ENCODE peak calls at places on chromosomes 13 and 19, in nine cellular contexts. D is hepatocyte, Q is HCT116, L is neuronal stem cell, B is lung, R is heart right ventricle, E is GM23338, F is H9, P is cardiac muscle cell. U is an unnamed sample.

GRCh38 chr19:38917921-38918491 is 6.0 kb upstream of the CCER2 start:
- DNase-seq in D (peak; percentile 43), Q (no peak), L (no peak), B (no peak), R (no peak), E (peak; percentile 36), F (no peak), P (peak; percentile 19), U (no peak)

GRCh38 chr13:74134226-74134776 is at the start of gene KLF12:
- DNase-seq in D (peak; percentile 95), Q (peak; percentile 60), L (peak; percentile 82), B (peak; percentile 88), R (peak; percentile 85), E (peak; percentile 85), F (peak; percentile 91), P (peak; percentile 96), U (peak; percentile 81)

GRCh38 chr13:39684531-39685137 is 29.2 kb downstream of the COG6 start:
- DNase-seq in D (peak; percentile 69), Q (peak; percentile 15), L (peak; percentile 5), B (no peak), R (no peak), E (peak; percentile 72), F (no peak), P (peak; percentile 62), U (peak; percentile 14)

GRCh38 chr19:20039203-20039723 is at the start of gene ZNF682:
- DNase-seq in D (peak; percentile 98), Q (no peak), L (peak; percentile 95), B (peak; percentile 96), R (peak; percentile 93), E (peak; percentile 100), F (peak; percentile 97), P (peak; percentile 98), U (peak; percentile 92)

GRCh38 chr13:63304497-63304896 is 1888.8 kb upstream of the PCDH20 start:
- DNase-seq in D (no peak), Q (no peak), L (no peak), B (no peak), R (no peak), E (no peak), F (no peak), P (no peak), U (no peak)

GRCh38 chr19:10961073-10961762 is 388 bp downstream of the SMARCA4 start:
- DNase-seq in D (no peak), Q (no peak), L (peak; percentile 53), B (no peak), R (no peak), E (peak; percentile 76), F (peak; percentile 57), P (peak; percentile 60), U (no peak)

GRCh38 chr13:94073006-94073744 is 406.3 kb downstream of the DCT start:
- DNase-seq in D (no peak), Q (no peak), L (no peak), B (no peak), R (no peak), E (peak; percentile 14), F (no peak), P (peak; percentile 12), U (no peak)

GRCh38 chr19:21835810-21836444 is at the start of gene ZNF43:
- DNase-seq in D (peak; percentile 96), Q (no peak), L (peak; percentile 92), B (peak; percentile 97), R (peak; percentile 96), E (peak; percentile 99), F (peak; percentile 96), P (peak; percentile 95), U (peak; percentile 84)

GRCh38 chr13:21048901-21049655 is 12.3 kb downstream of the LATS2 start:
- DNase-seq in D (no peak), Q (no peak), L (no peak), B (no peak), R (no peak), E (peak; percentile 85), F (no peak), P (no peak), U (no peak)

GRCh38 chr13:21047591-21048282 is 13.6 kb downstream of the LATS2 start:
- DNase-seq in D (no peak), Q (no peak), L (no peak), B (no peak), R (no peak), E (no peak), F (no peak), P (no peak), U (no peak)

GRCh38 chr13:21046203-21046602 is 15.2 kb downstream of the LATS2 start:
- DNase-seq in D (no peak), Q (no peak), L (no peak), B (no peak), R (no peak), E (no peak), F (no peak), P (no peak), U (no peak)

GRCh38 chr13:21045101-21045500 is 16.3 kb downstream of the LATS2 start:
- DNase-seq in D (no peak), Q (no peak), L (no peak), B (no peak), R (no peak), E (no peak), F (no peak), P (no peak), U (no peak)

DNA sequence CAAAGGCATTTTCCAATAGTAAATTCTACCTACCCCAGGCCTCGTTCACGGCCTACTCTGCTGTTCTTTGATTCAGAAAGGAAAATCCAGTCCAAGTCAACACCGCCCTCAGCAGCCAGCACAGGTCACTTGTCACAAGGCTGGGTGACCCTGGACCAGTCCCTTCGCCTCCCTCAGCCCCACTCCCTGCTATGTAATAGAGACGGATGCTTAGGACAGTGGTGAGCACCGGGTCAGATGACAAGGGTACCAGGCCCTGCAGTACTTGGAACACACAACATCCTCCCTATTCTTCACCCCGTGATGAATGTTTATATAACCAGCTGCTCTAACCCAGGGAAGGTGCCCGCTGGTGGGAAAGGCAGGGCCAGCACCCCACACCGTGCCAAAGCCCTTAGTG is 14.3 kb downstream of the LATS2 start:
- DNase-seq in D (no peak), Q (no peak), L (no peak), B (no peak), R (no peak), E (no peak), F (no peak), P (no peak), U (no peak)
- H3K4me1 ChIP-seq in D (peaks cover 7% of the 10 kb centered on the region), Q (no peaks in the 10 kb centered on the region), L (no peaks in the 10 kb centered on the region), B (peaks cover 32% of the 10 kb centered on the region), R (peaks cover 88% of the 10 kb centered on the region), E (peaks cover 35% of the 10 kb centered on the region), F (peaks cover 3% of the 10 kb centered on the region), P (peaks cover 6% of the 10 kb centered on the region), U (no peaks in the 10 kb centered on the region)

GRCh38 chr19:46629546-46630025 is 4.7 kb upstream of the PTGIR start:
- DNase-seq in D (peak; percentile 41), Q (no peak), L (no peak), B (no peak), R (no peak), E (no peak), F (no peak), P (no peak), U (no peak)

GRCh38 chr19:46625731-46626130 is 842 bp upstream of the PTGIR start:
- DNase-seq in D (no peak), Q (no peak), L (no peak), B (no peak), R (peak; percentile 42), E (no peak), F (no peak), P (no peak), U (no peak)

GRCh38 chr19:46623915-46624502 is 880 bp downstream of the PTGIR start:
- DNase-seq in D (no peak), Q (no peak), L (no peak), B (no peak), R (no peak), E (no peak), F (no peak), P (no peak), U (no peak)

GRCh38 chr19:46624958-46625661 is at the start of gene PTGIR:
- DNase-seq in D (peak; percentile 62), Q (no peak), L (no peak), B (peak; percentile 55), R (peak; percentile 78), E (peak; percentile 40), F (no peak), P (no peak), U (no peak)

DNA sequence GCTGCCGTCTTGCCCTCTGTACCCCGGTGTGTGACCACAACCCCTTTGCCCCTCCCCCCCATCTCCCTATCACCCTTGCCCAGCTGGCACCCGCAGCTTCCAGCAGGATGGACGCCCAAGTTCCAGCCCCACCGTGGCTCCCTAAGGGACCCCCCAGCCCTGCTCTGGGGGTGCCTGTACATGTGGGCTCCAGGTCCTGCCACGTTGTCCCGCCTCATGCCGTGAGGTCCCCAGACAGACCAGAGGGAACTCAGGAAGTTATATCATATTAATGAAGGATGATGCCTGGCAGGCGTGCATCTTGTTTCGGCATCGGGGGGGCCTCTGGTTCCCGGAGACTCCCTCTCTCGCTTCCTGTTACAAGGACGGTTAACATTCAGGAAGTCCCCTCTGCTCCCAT is 1.6 kb upstream of the PTGIR start:
- DNase-seq in D (no peak), Q (no peak), L (no peak), B (no peak), R (no peak), E (no peak), F (no peak), P (no peak), U (no peak)
- H3K4me1 ChIP-seq in D (peaks cover 13% of the 10 kb centered on the region), Q (no peaks in the 10 kb centered on the region), L (peaks cover 19% of the 10 kb centered on the region), B (peaks cover 8% of the 10 kb centered on the region), R (peaks cover 64% of the 10 kb centered on the region), E (peaks cover 12% of the 10 kb centered on the region), F (peaks cover 6% of the 10 kb centered on the region), P (peaks cover 8% of the 10 kb centered on the region), U (peaks cover 8% of the 10 kb centered on the region)

DNA sequence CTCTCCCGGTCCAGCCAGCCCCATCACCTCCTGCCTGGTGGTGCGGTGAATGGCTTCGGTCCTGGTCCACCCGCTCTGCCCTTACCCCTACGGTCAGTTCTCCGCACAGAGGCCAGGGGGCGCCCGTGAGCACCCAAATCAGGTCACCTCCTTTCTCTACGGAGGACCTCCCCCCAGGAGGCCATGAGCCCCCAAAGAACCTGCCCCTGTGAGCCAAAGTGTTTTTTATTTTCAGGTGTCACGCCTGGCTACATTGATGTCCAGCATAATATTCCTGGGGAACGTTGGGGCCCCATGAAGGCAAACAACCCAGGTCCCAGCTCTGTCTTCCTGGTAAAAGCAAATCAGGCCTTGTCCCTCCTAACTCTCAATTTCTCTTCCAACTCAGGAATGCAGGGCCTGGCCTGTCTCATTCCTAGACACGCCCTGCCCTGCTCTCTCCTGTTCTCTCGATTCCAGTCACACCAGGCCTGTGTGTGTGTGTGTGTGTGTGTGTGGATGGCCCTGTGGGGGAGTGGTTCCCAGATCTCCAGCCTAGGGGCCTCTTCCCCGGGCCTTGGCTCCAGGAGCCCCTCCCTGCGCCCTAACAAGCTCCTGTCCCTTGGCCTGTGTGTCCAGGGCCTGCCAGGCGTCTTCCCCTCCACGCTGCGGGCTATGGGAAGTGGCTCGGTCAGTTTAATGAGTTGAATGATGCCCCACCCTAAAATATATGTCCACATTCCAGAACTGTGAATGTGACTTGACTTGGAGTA is 9.7 kb upstream of the GIPC1 start:
- DNase-seq in D (peak; percentile 84), Q (peak; percentile 82), L (no peak), B (peak; percentile 84), R (peak; percentile 51), E (peak; percentile 89), F (peak; percentile 90), P (peak; percentile 69), U (peak; percentile 98)
- H3K4me1 ChIP-seq in D (peaks cover 32% of the 10 kb centered on the region), Q (peaks cover 67% of the 10 kb centered on the region), L (no peaks in the 10 kb centered on the region), B (peaks cover 2% of the 10 kb centered on the region), R (no peaks in the 10 kb centered on the region), E (peaks cover 7% of the 10 kb centered on the region), F (no peaks in the 10 kb centered on the region), P (peaks cover 6% of the 10 kb centered on the region), U (peaks cover 15% of the 10 kb centered on the region)

DNA sequence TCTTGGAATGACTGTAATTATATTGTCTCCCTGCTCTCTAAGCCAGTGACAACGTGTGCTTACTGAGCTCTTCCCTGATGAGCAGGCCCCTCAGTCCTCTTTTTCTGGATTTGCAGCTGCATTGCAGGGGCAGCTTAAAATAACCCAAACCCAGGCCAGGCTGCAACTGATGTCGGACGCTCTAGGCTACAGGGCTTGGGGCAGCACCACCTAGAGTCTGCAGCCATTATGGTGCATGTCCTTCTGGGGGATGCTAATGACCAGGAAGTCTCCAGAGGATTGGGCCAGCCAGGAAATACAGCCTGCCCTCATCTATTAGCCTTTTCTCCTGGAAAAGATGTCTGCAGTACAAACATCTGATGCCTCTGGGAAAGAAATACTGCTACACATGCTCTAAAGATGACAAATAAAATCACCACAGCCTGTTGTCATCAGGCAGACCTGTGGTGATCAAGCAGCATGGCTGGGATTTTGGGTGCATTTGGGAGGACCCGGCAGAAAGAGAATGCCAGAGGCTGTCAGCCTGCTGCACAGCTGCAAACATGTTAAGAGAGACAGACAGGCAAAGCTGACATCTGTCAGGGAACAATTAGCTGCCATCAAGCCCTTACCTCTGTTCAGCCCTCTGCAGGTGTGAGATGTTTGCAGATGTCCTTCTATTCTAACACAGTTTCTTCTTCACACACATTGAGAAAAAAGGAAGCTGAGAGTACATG is 51.8 kb downstream of the CCDC70 start:
- DNase-seq in D (no peak), Q (no peak), L (no peak), B (no peak), R (no peak), E (peak; percentile 72), F (peak; percentile 62), P (peak; percentile 43), U (no peak)
- H3K4me1 ChIP-seq in D (no peaks in the 10 kb centered on the region), Q (no peaks in the 10 kb centered on the region), L (peaks cover 3% of the 10 kb centered on the region), B (no peaks in the 10 kb centered on the region), R (no peaks in the 10 kb centered on the region), E (no peaks in the 10 kb centered on the region), F (no peaks in the 10 kb centered on the region), P (no peaks in the 10 kb centered on the region), U (no peaks in the 10 kb centered on the region)

U was measured in foreskin keratinocyte.